ENCODE peak calls at places on chromosomes 6 and 20, in five cellular contexts. E is NCI-H446; T is T-helper 9 cell; Y is activated CD8-positive, alpha-beta memory T cell treated with anti-CD3 and anti-CD28 coated beads for 24 hours; U is T-helper 17 cell. O is an unnamed sample.

GRCh38 chr6:157271911-157272310 is 51.4 kb downstream of the TMEM242 start:
- DNase-seq in E (no peak), T (no peak), Y (no peak), U (no peak), O (no peak)

GRCh38 chr6:167827588-167828324 is 1.0 kb downstream of the AFDN start:
- DNase-seq in E (peak), T (peak), Y (peak), U (peak), O (no peak)

GRCh38 chr20:23404196-23404595 is 17.1 kb downstream of the NAPB start:
- DNase-seq in E (no peak), T (no peak), Y (no peak), U (no peak), O (no peak)

GRCh38 chr6:49570474-49571079 is 20.1 kb downstream of the C6orf141 start:
- DNase-seq in E (no peak), T (no peak), Y (no peak), U (no peak), O (peak)

GRCh38 chr20:51176846-51177245 is 153.9 kb upstream of the KCNG1 start:
- DNase-seq in E (no peak), T (no peak), Y (no peak), U (no peak), O (no peak)

GRCh38 chr6:24547243-24547642 is 52.5 kb downstream of the ALDH5A1 start:
- DNase-seq in E (no peak), T (peak), Y (peak), U (no peak), O (no peak)

GRCh38 chr6:128259735-128260685 is 260.4 kb downstream of the PTPRK start:
- DNase-seq in E (no peak), T (no peak), Y (no peak), U (no peak), O (no peak)

GRCh38 chr6:100105138-100105537 is 111.1 kb upstream of the MCHR2 start:
- DNase-seq in E (no peak), T (no peak), Y (no peak), U (no peak), O (no peak)

GRCh38 chr6:114785235-114786127 is 442.7 kb upstream of the HS3ST5 start:
- DNase-seq in E (no peak), T (no peak), Y (no peak), U (no peak), O (no peak)

GRCh38 chr6:19472850-19473249 is 364.3 kb upstream of the ID4 start:
- DNase-seq in E (no peak), T (no peak), Y (no peak), U (no peak), O (no peak)

GRCh38 chr20:5357942-5358341 is 41.2 kb upstream of the PROKR2 start:
- DNase-seq in E (no peak), T (no peak), Y (no peak), U (no peak), O (no peak)

GRCh38 chr6:41274291-41274690 is 12.2 kb downstream of the TREM1 start:
- DNase-seq in E (no peak), T (no peak), Y (no peak), U (no peak), O (no peak)